ENCODE peak calls at places on chromosomes 7 and 10, in five cellular contexts. M, E, D, B and G are unnamed samples.

GRCh38 chr10:10865913-10866312 is 151.8 kb upstream of the CELF2 start:
- DNase-seq in D (no peak), E (no peak), B (no peak), M (no peak), G (no peak)

GRCh38 chr10:115949282-115949844 is 323.6 kb downstream of the GFRA1 start:
- DNase-seq in E (no peak), M (no peak), B (no peak), D (no peak), G (no peak)

GRCh38 chr10:1015688-1016087 is 10.0 kb downstream of the IDI2 start:
- DNase-seq in B (no peak), M (no peak), D (no peak), E (no peak), G (no peak)

GRCh38 chr10:127148066-127148932 is 48.1 kb downstream of the INSYN2A start:
- DNase-seq in B (no peak), D (peak; percentile 78), E (no peak), M (no peak), G (no peak)

GRCh38 chr10:32190890-32191491 is 134.8 kb upstream of the KIF5B start:
- DNase-seq in B (no peak), M (peak; percentile 48), D (peak; percentile 39), E (no peak), G (no peak)

GRCh38 chr7:2248984-2249694 is 7.1 kb downstream of the NUDT1 start:
- DNase-seq in E (no peak), M (no peak), D (peak; percentile 45), B (no peak), G (no peak)

GRCh38 chr10:132703305-132704007 is 82.5 kb downstream of the NKX6-2 start:
- DNase-seq in B (no peak), D (no peak), M (no peak), E (no peak), G (no peak)

GRCh38 chr7:130896898-130897514 is 163.0 kb upstream of the KLF14 start:
- DNase-seq in E (peak; percentile 64), B (no peak), M (peak; percentile 74), D (peak; percentile 71), G (peak; percentile 76)

GRCh38 chr7:155683098-155683497 is 38.6 kb downstream of the RBM33 start:
- DNase-seq in M (no peak), E (no peak), B (no peak), D (no peak), G (no peak)

GRCh38 chr7:8254667-8255066 is 7.3 kb downstream of the ICA1 start:
- DNase-seq in D (no peak), E (no peak), B (peak; percentile 59), M (no peak), G (no peak)

GRCh38 chr7:66626236-66626957 is 2.3 kb upstream of the KCTD7 start:
- DNase-seq in B (no peak), E (no peak), M (no peak), D (no peak), G (no peak)

GRCh38 chr10:13271552-13272163 is 28.2 kb downstream of the PHYH start:
- DNase-seq in D (no peak), M (peak; percentile 47), E (peak; percentile 50), B (peak; percentile 31), G (peak; percentile 78)

GRCh38 chr7:78296036-78296435 is 497.5 kb downstream of the PHTF2 start:
- DNase-seq in B (no peak), D (no peak), M (no peak), E (no peak), G (no peak)

GRCh38 chr10:84269773-84270172 is 24.9 kb downstream of the RGR start:
- DNase-seq in D (peak; percentile 7), E (no peak), B (no peak), M (no peak), G (no peak)

GRCh38 chr7:106377847-106378361 is 93.1 kb upstream of the NAMPT start:
- DNase-seq in B (no peak), D (peak; percentile 72), M (no peak), E (no peak), G (no peak)

GRCh38 chr10:75357500-75357899 is 44.1 kb downstream of the ZNF503 start:
- DNase-seq in E (no peak), M (no peak), B (no peak), D (no peak), G (no peak)

GRCh38 chr7:17144313-17144712 is 154.1 kb upstream of the AHR start:
- DNase-seq in D (no peak), B (no peak), M (no peak), E (no peak), G (no peak)

GRCh38 chr7:124856299-124856888 is 73.2 kb downstream of the POT1 start:
- DNase-seq in B (peak; percentile 6), D (peak; percentile 32), M (peak; percentile 11), E (no peak), G (no peak)

GRCh38 chr7:97022451-97023306 is 2.0 kb downstream of the DLX5 start:
- DNase-seq in M (no peak), D (no peak), B (no peak), E (no peak), G (no peak)

GRCh38 chr10:115851689-115852088 is 421.3 kb downstream of the GFRA1 start:
- DNase-seq in M (no peak), E (no peak), B (no peak), D (no peak), G (no peak)

GRCh38 chr10:103696411-103697145 is 158.8 kb downstream of the SH3PXD2A start:
- DNase-seq in B (peak; percentile 29), M (no peak), D (peak; percentile 80), E (no peak), G (peak; percentile 60)

GRCh38 chr7:139153832-139154231 is 44.3 kb upstream of the ZC3HAV1 start:
- DNase-seq in M (no peak), D (peak; percentile 59), E (no peak), B (no peak), G (no peak)

GRCh38 chr7:34048445-34048844 is 143.1 kb downstream of the BMPER start:
- DNase-seq in D (no peak), M (no peak), E (no peak), B (no peak), G (no peak)

GRCh38 chr7:69430502-69431145 is 167.7 kb upstream of the AUTS2 start:
- DNase-seq in E (no peak), B (no peak), D (peak; percentile 44), M (no peak), G (no peak)

GRCh38 chr7:1081931-1082401 is 5.9 kb upstream of the GPER1 start:
- DNase-seq in D (no peak), E (no peak), B (no peak), M (no peak), G (no peak)

GRCh38 chr7:132135986-132136385 is 440.3 kb downstream of the PLXNA4 start:
- DNase-seq in B (no peak), M (no peak), E (no peak), D (no peak), G (no peak)

GRCh38 chr7:50534690-50535290 is 30.4 kb downstream of the DDC start:
- DNase-seq in E (no peak), M (no peak), B (no peak), D (peak; percentile 98), G (peak; percentile 46)

GRCh38 chr10:73407495-73407894 is 6.4 kb downstream of the ANXA7 start:
- DNase-seq in B (no peak), M (no peak), E (no peak), D (no peak), G (no peak)

GRCh38 chr10:133166828-133167692 is 7.0 kb downstream of the KNDC1 start:
- DNase-seq in M (no peak), E (no peak), B (no peak), D (no peak), G (peak; percentile 21)